ENCODE peak calls at places on chromosomes 7 and 10, in nine cellular contexts. L, D, K, W, B, E, I, O and N are unnamed samples.

GRCh38 chr7:108347616-108348015 is 108.6 kb downstream of the NRCAM start:
- DNase-seq in W (no peak), I (no peak), B (peak; percentile 13), L (no peak), O (no peak), K (no peak), D (no peak), E (peak; percentile 37), N (no peak)

GRCh38 chr7:25716421-25716820 is 435.6 kb upstream of the NFE2L3 start:
- DNase-seq in K (no peak), W (no peak), D (no peak), L (no peak), B (no peak), E (no peak), O (no peak), I (no peak), N (no peak)

GRCh38 chr7:77644774-77645173 is 51.5 kb upstream of the RSBN1L start:
- DNase-seq in B (no peak), L (no peak), K (no peak), W (no peak), I (no peak), D (no peak), E (no peak), O (no peak), N (no peak)

GRCh38 chr7:157152391-157152937 is 13.7 kb downstream of the UBE3C start:
- DNase-seq in W (no peak), I (no peak), L (no peak), E (no peak), O (no peak), K (no peak), B (no peak), D (no peak), N (no peak)

GRCh38 chr7:70592171-70592570 is 539.8 kb upstream of the GALNT17 start:
- DNase-seq in L (no peak), D (no peak), O (no peak), I (no peak), W (no peak), B (no peak), E (no peak), K (no peak), N (no peak)

GRCh38 chr10:63711866-63712716 is 190.9 kb downstream of the REEP3 start:
- DNase-seq in K (no peak), B (no peak), D (no peak), E (no peak), I (peak; percentile 68), O (peak; percentile 95), L (no peak), W (no peak), N (no peak)

GRCh38 chr7:2811476-2812118 is 32.5 kb downstream of the GNA12 start:
- DNase-seq in E (no peak), D (no peak), K (no peak), L (no peak), I (no peak), O (no peak), B (no peak), W (no peak), N (no peak)

GRCh38 chr7:67470256-67470751 is 473.7 kb downstream of the TYW1 start:
- DNase-seq in I (no peak), O (no peak), D (no peak), K (no peak), L (no peak), W (no peak), B (no peak), E (peak; percentile 10), N (peak; percentile 2)

GRCh38 chr10:44962870-44963738 is 3.5 kb downstream of the RASSF4 start:
- DNase-seq in I (peak; percentile 14), O (peak; percentile 35), L (no peak), K (no peak), W (no peak), E (no peak), B (no peak), D (no peak), N (no peak)

GRCh38 chr7:112234147-112234546 is 27.7 kb downstream of the ZNF277 start:
- DNase-seq in D (no peak), E (no peak), O (no peak), K (no peak), I (no peak), B (no peak), L (no peak), W (no peak), N (no peak)

GRCh38 chr7:71077743-71078476 is 54.0 kb upstream of the GALNT17 start:
- DNase-seq in W (no peak), K (no peak), L (no peak), D (no peak), O (no peak), I (no peak), B (no peak), E (no peak), N (no peak)

GRCh38 chr7:22559829-22560489 is 60.0 kb upstream of the STEAP1B start:
- DNase-seq in L (peak; percentile 57), W (peak; percentile 75), O (peak; percentile 71), D (peak; percentile 57), K (peak; percentile 66), E (peak; percentile 47), I (no peak), B (peak; percentile 74), N (peak; percentile 59)

GRCh38 chr10:86367339-86367951 is 850 bp upstream of the GRID1 start:
- DNase-seq in D (no peak), E (no peak), K (no peak), W (peak; percentile 52), L (no peak), B (no peak), I (no peak), O (no peak), N (no peak)

GRCh38 chr10:32095116-32095733 is 39.0 kb upstream of the KIF5B start:
- DNase-seq in W (no peak), E (no peak), O (no peak), D (no peak), B (no peak), K (no peak), L (no peak), I (no peak), N (no peak)

GRCh38 chr10:44051584-44052385 is 333.1 kb downstream of the CXCL12 start:
- DNase-seq in I (no peak), O (no peak), K (no peak), L (no peak), B (no peak), E (no peak), D (no peak), W (no peak), N (no peak)

GRCh38 chr7:111199643-111200042 is 108.7 kb downstream of the LRRN3 start:
- DNase-seq in K (no peak), W (no peak), L (no peak), B (no peak), O (no peak), D (no peak), I (no peak), E (no peak), N (no peak)

GRCh38 chr10:57142925-57143576 is 782.0 kb upstream of the ZWINT start:
- DNase-seq in I (no peak), E (no peak), L (no peak), W (no peak), O (no peak), K (no peak), D (no peak), B (no peak), N (no peak)

GRCh38 chr10:54402576-54402975 is 398.5 kb downstream of the PCDH15 start:
- DNase-seq in D (no peak), W (no peak), L (no peak), B (no peak), K (no peak), E (no peak), O (no peak), I (no peak), N (no peak)

GRCh38 chr7:84194484-84195260 is at the start of gene SEMA3A:
- DNase-seq in I (peak; percentile 22), L (no peak), D (no peak), K (peak; percentile 51), W (peak; percentile 5), E (no peak), O (peak; percentile 73), B (peak; percentile 52), N (peak; percentile 19)

GRCh38 chr10:31314256-31315183 is 4.5 kb upstream of the ZEB1 start:
- DNase-seq in O (no peak), W (no peak), I (no peak), D (no peak), L (no peak), K (no peak), E (no peak), B (no peak), N (no peak)

GRCh38 chr10:124741922-124742417 is 2.2 kb downstream of the FAM53B start:
- DNase-seq in I (no peak), O (no peak), B (no peak), K (no peak), W (no peak), E (no peak), D (no peak), L (no peak), N (no peak)

GRCh38 chr7:158829342-158830210 is at the start of gene ESYT2:
- DNase-seq in B (peak; percentile 100), E (peak; percentile 93), O (peak; percentile 42), K (peak; percentile 100), L (peak; percentile 92), I (peak; percentile 95), W (peak; percentile 99), D (peak; percentile 100), N (peak; percentile 97)